ENCODE peak calls at places on chromosomes 13 and 19, in ten cellular contexts. K, Y, D, I, V, B, T, H, E and N are unnamed samples.

GRCh38 chr19:3518231-3518630 is 12.1 kb downstream of the FZR1 start:
- DNase-seq in V (no peak), E (no peak), K (no peak), D (no peak), B (no peak), Y (no peak), I (no peak), T (no peak), H (no peak), N (no peak)

GRCh38 chr13:70385852-70386251 is 277.6 kb upstream of the KLHL1 start:
- DNase-seq in H (no peak), B (no peak), K (no peak), V (no peak), E (no peak), D (no peak), I (no peak), Y (no peak), T (no peak), N (no peak)

GRCh38 chr13:99805361-99805760 is 166.2 kb downstream of the ZIC5 start:
- DNase-seq in E (no peak), D (no peak), K (no peak), B (no peak), I (no peak), T (no peak), Y (no peak), H (no peak), V (no peak), N (no peak)

GRCh38 chr19:42466521-42467436 is 24.0 kb upstream of the CXCL17 start:
- DNase-seq in K (no peak), I (no peak), H (no peak), B (no peak), D (no peak), V (no peak), T (no peak), E (no peak), Y (no peak), N (no peak)

GRCh38 chr13:79548886-79549285 is 67.9 kb downstream of the NDFIP2 start:
- DNase-seq in H (no peak), E (peak), V (no peak), B (no peak), Y (no peak), I (peak), K (no peak), T (no peak), D (no peak), N (no peak)

GRCh38 chr13:108033800-108034707 is 181.3 kb downstream of the LIG4 start:
- DNase-seq in I (no peak), H (no peak), D (no peak), Y (no peak), B (no peak), K (no peak), E (no peak), T (no peak), V (no peak), N (no peak)

GRCh38 chr19:46715620-46716012 is 1.3 kb downstream of the PRKD2 start:
- DNase-seq in B (no peak), I (no peak), Y (no peak), T (no peak), K (no peak), H (no peak), E (no peak), V (no peak), D (no peak), N (no peak)

GRCh38 chr13:27151798-27152599 is 19.6 kb downstream of the USP12 start:
- DNase-seq in I (no peak), E (no peak), K (no peak), Y (no peak), B (no peak), D (no peak), H (no peak), T (no peak), V (no peak), N (no peak)

GRCh38 chr19:19021115-19021514 is 12.2 kb downstream of the SUGP2 start:
- DNase-seq in I (no peak), Y (no peak), V (no peak), H (no peak), T (no peak), B (no peak), E (no peak), K (no peak), D (no peak), N (no peak)

GRCh38 chr19:47190167-47190727 is 40.8 kb downstream of the BBC3 start:
- DNase-seq in B (peak), Y (peak), D (peak), V (peak), E (peak), T (no peak), K (peak), I (no peak), H (no peak), N (peak)

GRCh38 chr13:99923877-99924582 is 47.5 kb downstream of the ZIC5 start:
- DNase-seq in D (no peak), B (no peak), Y (no peak), K (no peak), E (no peak), T (no peak), I (no peak), H (no peak), V (no peak), N (no peak)

GRCh38 chr13:49561064-49561410 is 24.3 kb downstream of the RCBTB1 start:
- DNase-seq in B (no peak), T (no peak), Y (no peak), I (no peak), K (no peak), E (no peak), D (no peak), V (no peak), H (no peak), N (no peak)

GRCh38 chr13:57045816-57046691 is 94.7 kb upstream of the PRR20A start:
- DNase-seq in Y (no peak), H (no peak), E (no peak), T (no peak), K (no peak), B (no peak), V (no peak), D (no peak), I (no peak), N (no peak)

GRCh38 chr13:50156140-50156539 is 140.9 kb downstream of the KCNRG start:
- DNase-seq in D (no peak), B (no peak), K (no peak), E (no peak), Y (no peak), I (no peak), T (no peak), V (no peak), H (no peak), N (no peak)

GRCh38 chr13:113356594-113356993 is 7.3 kb downstream of the GRTP1 start:
- DNase-seq in D (no peak), Y (no peak), I (no peak), E (no peak), T (no peak), B (no peak), V (no peak), K (no peak), H (no peak), N (no peak)

GRCh38 chr13:21008026-21008425 is 53.4 kb downstream of the LATS2 start:
- DNase-seq in V (no peak), H (no peak), K (no peak), Y (no peak), B (no peak), E (no peak), D (no peak), T (no peak), I (no peak), N (no peak)